ENCODE peak calls at places on chromosomes 4 and X, in seven cellular contexts. Z is brain microvascular endothelial cell; N is CD4-positive, alpha-beta T cell; R is pancreas; D is AG09319; Y is body of pancreas; A is activated T-helper 1 cell treated with Interleukin-2 at 50 U/mL for 16 hours. O is an unnamed sample.

GRCh38 chrX:13254076-13254785 is 65.6 kb downstream of the ATXN3L start:
- DNase-seq in D (no peak), N (no peak), Y (peak; percentile 53), A (no peak), R (peak; percentile 24), Z (peak; percentile 34), O (no peak)

GRCh38 chr4:187555174-187555573 is 440.4 kb upstream of the ZFP42 start:
- DNase-seq in Z (no peak), N (no peak), D (no peak), Y (no peak), R (no peak), A (no peak), O (no peak)

GRCh38 chrX:104343408-104344129 is 88.8 kb upstream of the ESX1 start:
- DNase-seq in Y (peak; percentile 37), R (peak; percentile 14), Z (peak; percentile 87), D (peak; percentile 49), N (no peak), A (no peak), O (no peak)

GRCh38 chr4:15912961-15913630 is 25.4 kb downstream of the FGFBP1 start:
- DNase-seq in Z (peak; percentile 61), N (no peak), Y (no peak), A (no peak), D (no peak), R (no peak), O (no peak)

GRCh38 chr4:188554413-188554812 is 415.2 kb downstream of the TRIML1 start:
- DNase-seq in Z (no peak), N (no peak), Y (no peak), R (no peak), A (no peak), D (no peak), O (no peak)

GRCh38 chr4:41613362-41613761 is 75.4 kb downstream of the LIMCH1 start:
- DNase-seq in A (no peak), Z (no peak), R (no peak), Y (no peak), N (no peak), D (no peak), O (no peak)

GRCh38 chr4:101321481-101322042 is 25.8 kb downstream of the PPP3CA start:
- DNase-seq in Z (no peak), A (no peak), R (no peak), D (no peak), Y (no peak), N (no peak), O (no peak)

GRCh38 chrX:71577682-71578081 is 555 bp upstream of the GCNA start:
- DNase-seq in Y (no peak), A (no peak), R (no peak), N (no peak), D (no peak), Z (no peak), O (no peak)

GRCh38 chr4:1279253-1279652 is 10.4 kb upstream of the MAEA start:
- DNase-seq in R (no peak), Y (no peak), A (no peak), D (no peak), N (no peak), Z (no peak), O (no peak)

GRCh38 chrX:133849676-133850075 is 135.7 kb downstream of the GPC3 start:
- DNase-seq in D (no peak), R (no peak), N (no peak), Y (no peak), Z (no peak), A (no peak), O (no peak)

GRCh38 chrX:74535211-74535621 is 79.2 kb downstream of the RLIM start:
- DNase-seq in D (peak; percentile 37), Y (no peak), Z (peak; percentile 31), A (no peak), R (no peak), N (no peak), O (no peak)

GRCh38 chr4:161343188-161343950 is 820.4 kb downstream of the FSTL5 start:
- DNase-seq in R (no peak), Z (no peak), Y (no peak), N (no peak), A (no peak), D (no peak), O (no peak)

GRCh38 chr4:6418193-6418755 is 54.1 kb downstream of the PPP2R2C start:
- DNase-seq in N (no peak), Z (no peak), A (no peak), R (no peak), D (no peak), Y (no peak), O (no peak)

GRCh38 chrX:71098302-71098701 is 2.7 kb downstream of the FOXO4 start:
- DNase-seq in N (peak; percentile 78), Z (no peak), R (no peak), A (peak; percentile 64), Y (peak; percentile 55), D (no peak), O (peak; percentile 86)

GRCh38 chr4:121551881-121552280 is 144.9 kb downstream of the ANXA5 start:
- DNase-seq in A (no peak), Y (no peak), D (no peak), R (no peak), N (no peak), Z (no peak), O (no peak)

GRCh38 chrX:106263817-106264216 is 95.7 kb downstream of the PWWP3B start:
- DNase-seq in A (no peak), D (no peak), R (no peak), N (no peak), Y (no peak), Z (peak; percentile 42), O (no peak)